ENCODE peak calls at places on chromosome 2, in seven cellular contexts. One of them, this sample, is unnamed.

GRCh38 chr2:54306561-54306960 is 50.5 kb upstream of the TSPYL6 start:
- DNase-seq in adrenal gland: no peak
- DNase-seq in hepatocyte: no peak
- DNase-seq in uterus: no peak
- DNase-seq in MM.1S: no peak
- DNase-seq in fibroblast of pulmonary artery: peak
- DNase-seq in CD4-positive, alpha-beta T cell: no peak
- DNase-seq in this sample: no peak

GRCh38 chr2:148255929-148256328 is 235.0 kb downstream of the MBD5 start:
- DNase-seq in adrenal gland: no peak
- DNase-seq in CD4-positive, alpha-beta T cell: no peak
- DNase-seq in MM.1S: no peak
- DNase-seq in hepatocyte: no peak
- DNase-seq in fibroblast of pulmonary artery: no peak
- DNase-seq in uterus: no peak
- DNase-seq in this sample: no peak

GRCh38 chr2:199973703-199974102 is 18.3 kb downstream of the MAIP1 start:
- DNase-seq in fibroblast of pulmonary artery: peak
- DNase-seq in CD4-positive, alpha-beta T cell: no peak
- DNase-seq in uterus: no peak
- DNase-seq in adrenal gland: no peak
- DNase-seq in MM.1S: no peak
- DNase-seq in hepatocyte: peak
- DNase-seq in this sample: no peak

GRCh38 chr2:47007826-47008225 is 92.2 kb upstream of the MCFD2 start:
- DNase-seq in MM.1S: no peak
- DNase-seq in hepatocyte: no peak
- DNase-seq in adrenal gland: no peak
- DNase-seq in CD4-positive, alpha-beta T cell: no peak
- DNase-seq in uterus: no peak
- DNase-seq in fibroblast of pulmonary artery: no peak
- DNase-seq in this sample: no peak

GRCh38 chr2:212034841-212035585 is 503.6 kb downstream of the ERBB4 start:
- DNase-seq in uterus: no peak
- DNase-seq in adrenal gland: no peak
- DNase-seq in MM.1S: no peak
- DNase-seq in CD4-positive, alpha-beta T cell: no peak
- DNase-seq in fibroblast of pulmonary artery: no peak
- DNase-seq in hepatocyte: no peak
- DNase-seq in this sample: no peak

GRCh38 chr2:19732255-19732654 is 169.5 kb downstream of the TTC32 start:
- DNase-seq in fibroblast of pulmonary artery: no peak
- DNase-seq in hepatocyte: no peak
- DNase-seq in CD4-positive, alpha-beta T cell: no peak
- DNase-seq in uterus: no peak
- DNase-seq in adrenal gland: no peak
- DNase-seq in MM.1S: no peak
- DNase-seq in this sample: no peak

GRCh38 chr2:69685321-69686048 is 41.9 kb upstream of the AAK1 start:
- DNase-seq in adrenal gland: no peak
- DNase-seq in CD4-positive, alpha-beta T cell: no peak
- DNase-seq in uterus: no peak
- DNase-seq in fibroblast of pulmonary artery: peak
- DNase-seq in MM.1S: no peak
- DNase-seq in hepatocyte: peak
- DNase-seq in this sample: no peak

GRCh38 chr2:140454717-140455116 is 1674.5 kb upstream of the NXPH2 start:
- DNase-seq in adrenal gland: no peak
- DNase-seq in CD4-positive, alpha-beta T cell: no peak
- DNase-seq in hepatocyte: no peak
- DNase-seq in uterus: no peak
- DNase-seq in fibroblast of pulmonary artery: peak
- DNase-seq in MM.1S: no peak
- DNase-seq in this sample: no peak

GRCh38 chr2:120737802-120738516 is 2.3 kb downstream of the GLI2 start:
- DNase-seq in CD4-positive, alpha-beta T cell: no peak
- DNase-seq in adrenal gland: no peak
- DNase-seq in fibroblast of pulmonary artery: no peak
- DNase-seq in uterus: no peak
- DNase-seq in hepatocyte: peak
- DNase-seq in MM.1S: no peak
- DNase-seq in this sample: no peak

GRCh38 chr2:240736281-240737250 is 44.9 kb downstream of the AQP12A start:
- DNase-seq in uterus: no peak
- DNase-seq in fibroblast of pulmonary artery: no peak
- DNase-seq in MM.1S: no peak
- DNase-seq in adrenal gland: no peak
- DNase-seq in hepatocyte: no peak
- DNase-seq in CD4-positive, alpha-beta T cell: no peak
- DNase-seq in this sample: no peak

GRCh38 chr2:65030481-65030880 is 25.7 kb upstream of the CEP68 start:
- DNase-seq in CD4-positive, alpha-beta T cell: no peak
- DNase-seq in hepatocyte: no peak
- DNase-seq in MM.1S: peak
- DNase-seq in adrenal gland: no peak
- DNase-seq in uterus: no peak
- DNase-seq in fibroblast of pulmonary artery: no peak
- DNase-seq in this sample: no peak

GRCh38 chr2:200615247-200615646 is 29.4 kb downstream of the AOX1 start:
- DNase-seq in CD4-positive, alpha-beta T cell: no peak
- DNase-seq in adrenal gland: peak
- DNase-seq in fibroblast of pulmonary artery: peak
- DNase-seq in hepatocyte: peak
- DNase-seq in uterus: no peak
- DNase-seq in MM.1S: no peak
- DNase-seq in this sample: no peak

GRCh38 chr2:193584522-193584938 is 1389.8 kb upstream of the TMEFF2 start:
- DNase-seq in CD4-positive, alpha-beta T cell: no peak
- DNase-seq in MM.1S: peak
- DNase-seq in fibroblast of pulmonary artery: peak
- DNase-seq in uterus: no peak
- DNase-seq in hepatocyte: peak
- DNase-seq in adrenal gland: no peak
- DNase-seq in this sample: no peak

GRCh38 chr2:128834203-128834602 is 515.5 kb upstream of the HS6ST1 start:
- DNase-seq in hepatocyte: no peak
- DNase-seq in uterus: no peak
- DNase-seq in adrenal gland: no peak
- DNase-seq in CD4-positive, alpha-beta T cell: no peak
- DNase-seq in MM.1S: no peak
- DNase-seq in fibroblast of pulmonary artery: no peak
- DNase-seq in this sample: no peak

GRCh38 chr2:175030380-175031271 is 25.4 kb upstream of the CHN1 start:
- DNase-seq in adrenal gland: peak
- DNase-seq in uterus: no peak
- DNase-seq in fibroblast of pulmonary artery: peak
- DNase-seq in MM.1S: peak
- DNase-seq in hepatocyte: peak
- DNase-seq in CD4-positive, alpha-beta T cell: no peak
- DNase-seq in this sample: no peak

GRCh38 chr2:174004900-174005605 is 39.9 kb upstream of the SP3 start:
- DNase-seq in adrenal gland: no peak
- DNase-seq in CD4-positive, alpha-beta T cell: no peak
- DNase-seq in MM.1S: no peak
- DNase-seq in uterus: peak
- DNase-seq in hepatocyte: peak
- DNase-seq in fibroblast of pulmonary artery: peak
- DNase-seq in this sample: no peak

GRCh38 chr2:138267902-138268254 is 233.7 kb upstream of the SPOPL start:
- DNase-seq in uterus: no peak
- DNase-seq in hepatocyte: no peak
- DNase-seq in fibroblast of pulmonary artery: no peak
- DNase-seq in adrenal gland: no peak
- DNase-seq in CD4-positive, alpha-beta T cell: no peak
- DNase-seq in MM.1S: no peak
- DNase-seq in this sample: no peak

GRCh38 chr2:138059967-138060635 is 95.8 kb downstream of the HNMT start:
- DNase-seq in fibroblast of pulmonary artery: peak
- DNase-seq in uterus: peak
- DNase-seq in CD4-positive, alpha-beta T cell: no peak
- DNase-seq in MM.1S: no peak
- DNase-seq in hepatocyte: no peak
- DNase-seq in adrenal gland: peak
- DNase-seq in this sample: no peak

GRCh38 chr2:111667542-111668273 is 216.3 kb downstream of the ANAPC1 start:
- DNase-seq in uterus: peak
- DNase-seq in hepatocyte: peak
- DNase-seq in fibroblast of pulmonary artery: peak
- DNase-seq in adrenal gland: peak
- DNase-seq in MM.1S: no peak
- DNase-seq in CD4-positive, alpha-beta T cell: no peak
- DNase-seq in this sample: no peak

GRCh38 chr2:80363951-80364350 is 59.4 kb upstream of the LRRTM1 start:
- DNase-seq in hepatocyte: no peak
- DNase-seq in adrenal gland: no peak
- DNase-seq in CD4-positive, alpha-beta T cell: no peak
- DNase-seq in MM.1S: no peak
- DNase-seq in fibroblast of pulmonary artery: peak
- DNase-seq in uterus: no peak
- DNase-seq in this sample: no peak

GRCh38 chr2:179081954-179082353 is 32.0 kb upstream of the CCDC141 start:
- DNase-seq in MM.1S: no peak
- DNase-seq in hepatocyte: no peak
- DNase-seq in adrenal gland: no peak
- DNase-seq in fibroblast of pulmonary artery: no peak
- DNase-seq in uterus: no peak
- DNase-seq in CD4-positive, alpha-beta T cell: no peak
- DNase-seq in this sample: no peak

GRCh38 chr2:226136739-226137138 is 662.9 kb downstream of the IRS1 start:
- DNase-seq in MM.1S: no peak
- DNase-seq in uterus: no peak
- DNase-seq in adrenal gland: no peak
- DNase-seq in CD4-positive, alpha-beta T cell: no peak
- DNase-seq in hepatocyte: peak
- DNase-seq in fibroblast of pulmonary artery: no peak
- DNase-seq in this sample: no peak

GRCh38 chr2:136448435-136448834 is 316.9 kb upstream of the THSD7B start:
- DNase-seq in MM.1S: no peak
- DNase-seq in hepatocyte: no peak
- DNase-seq in fibroblast of pulmonary artery: no peak
- DNase-seq in CD4-positive, alpha-beta T cell: no peak
- DNase-seq in adrenal gland: no peak
- DNase-seq in uterus: no peak
- DNase-seq in this sample: no peak

GRCh38 chr2:72963423-72964145 is 46.3 kb downstream of the EMX1 start:
- DNase-seq in CD4-positive, alpha-beta T cell: no peak
- DNase-seq in hepatocyte: peak
- DNase-seq in adrenal gland: no peak
- DNase-seq in MM.1S: no peak
- DNase-seq in fibroblast of pulmonary artery: peak
- DNase-seq in uterus: no peak
- DNase-seq in this sample: no peak

GRCh38 chr2:236117861-236118269 is 50.3 kb downstream of the GBX2 start:
- DNase-seq in uterus: no peak
- DNase-seq in fibroblast of pulmonary artery: no peak
- DNase-seq in CD4-positive, alpha-beta T cell: no peak
- DNase-seq in MM.1S: no peak
- DNase-seq in adrenal gland: no peak
- DNase-seq in hepatocyte: peak
- DNase-seq in this sample: no peak

GRCh38 chr2:128638311-128638710 is 319.6 kb upstream of the HS6ST1 start:
- DNase-seq in MM.1S: no peak
- DNase-seq in uterus: no peak
- DNase-seq in CD4-positive, alpha-beta T cell: no peak
- DNase-seq in fibroblast of pulmonary artery: no peak
- DNase-seq in hepatocyte: no peak
- DNase-seq in adrenal gland: no peak
- DNase-seq in this sample: no peak

GRCh38 chr2:120346034-120346666 is at the start of gene INHBB:
- DNase-seq in uterus: no peak
- DNase-seq in adrenal gland: no peak
- DNase-seq in fibroblast of pulmonary artery: no peak
- DNase-seq in CD4-positive, alpha-beta T cell: no peak
- DNase-seq in MM.1S: no peak
- DNase-seq in hepatocyte: peak
- DNase-seq in this sample: no peak

GRCh38 chr2:155895016-155895415 is 437.5 kb downstream of the NR4A2 start:
- DNase-seq in uterus: no peak
- DNase-seq in fibroblast of pulmonary artery: peak
- DNase-seq in MM.1S: no peak
- DNase-seq in hepatocyte: no peak
- DNase-seq in adrenal gland: no peak
- DNase-seq in CD4-positive, alpha-beta T cell: no peak
- DNase-seq in this sample: no peak

GRCh38 chr2:121748202-121748601 is 7.2 kb upstream of the TSN start:
- DNase-seq in hepatocyte: peak
- DNase-seq in CD4-positive, alpha-beta T cell: no peak
- DNase-seq in uterus: no peak
- DNase-seq in adrenal gland: no peak
- DNase-seq in fibroblast of pulmonary artery: peak
- DNase-seq in MM.1S: peak
- DNase-seq in this sample: no peak
- TF ChIP-seq CTCF in hepatocyte: peak
- TF ChIP-seq CTCF in CD4-positive, alpha-beta T cell: no peak
- TF ChIP-seq CTCF in uterus: no peak
- TF ChIP-seq CTCF in adrenal gland: no peak
- TF ChIP-seq CTCF in fibroblast of pulmonary artery: peak
- TF ChIP-seq CTCF in MM.1S: peak
- TF ChIP-seq CTCF in this sample: no peak

DNA sequence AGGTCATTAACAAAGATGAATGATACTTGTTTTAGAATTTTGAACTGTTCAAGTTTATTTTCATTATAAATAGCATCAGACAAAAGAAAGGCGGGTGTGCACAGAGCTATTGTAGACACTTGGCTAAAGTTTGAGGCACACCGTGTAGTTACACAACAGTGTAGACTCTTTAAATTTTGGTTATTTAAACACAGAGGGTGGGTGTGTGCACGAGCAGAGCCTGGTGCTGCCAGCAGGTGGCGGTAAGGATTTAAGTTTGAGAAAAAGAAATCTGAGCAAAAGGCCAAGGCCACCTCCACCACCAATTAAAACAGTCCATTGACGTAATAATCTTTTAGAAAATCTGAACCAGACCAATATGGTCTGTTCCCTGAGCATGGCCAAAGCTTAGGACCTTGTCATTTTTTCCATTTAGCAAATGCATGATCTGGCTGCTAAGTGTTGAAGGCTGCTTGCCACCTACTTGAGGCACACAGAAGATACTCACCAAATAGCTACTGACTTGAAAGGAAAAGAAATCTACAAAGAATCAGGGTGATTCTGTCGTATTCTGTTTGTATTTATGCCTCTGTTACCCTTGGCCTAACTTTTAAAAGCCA is 14.3 kb downstream of the COPS7B start:
- DNase-seq in uterus: no peak
- DNase-seq in adrenal gland: peak
- DNase-seq in MM.1S: peak
- DNase-seq in hepatocyte: peak
- DNase-seq in CD4-positive, alpha-beta T cell: peak
- DNase-seq in fibroblast of pulmonary artery: peak
- DNase-seq in this sample: no peak
- TF ChIP-seq CTCF in uterus: peak
- TF ChIP-seq CTCF in adrenal gland: peak
- TF ChIP-seq CTCF in MM.1S: peak
- TF ChIP-seq CTCF in hepatocyte: peak
- TF ChIP-seq CTCF in CD4-positive, alpha-beta T cell: peak
- TF ChIP-seq CTCF in fibroblast of pulmonary artery: peak
- TF ChIP-seq CTCF in this sample: no peak

GRCh38 chr2:74067221-74067747 is 80.4 kb downstream of the BOLA3 start:
- DNase-seq in MM.1S: no peak
- DNase-seq in uterus: no peak
- DNase-seq in CD4-positive, alpha-beta T cell: no peak
- DNase-seq in fibroblast of pulmonary artery: no peak
- DNase-seq in adrenal gland: no peak
- DNase-seq in hepatocyte: no peak
- DNase-seq in this sample: no peak
- TF ChIP-seq CTCF in MM.1S: no peak
- TF ChIP-seq CTCF in uterus: no peak
- TF ChIP-seq CTCF in CD4-positive, alpha-beta T cell: no peak
- TF ChIP-seq CTCF in fibroblast of pulmonary artery: no peak
- TF ChIP-seq CTCF in adrenal gland: no peak
- TF ChIP-seq CTCF in hepatocyte: no peak
- TF ChIP-seq CTCF in this sample: no peak

GRCh38 chr2:141957321-141957720 is 173.5 kb downstream of the LRP1B start:
- DNase-seq in hepatocyte: no peak
- DNase-seq in uterus: no peak
- DNase-seq in adrenal gland: no peak
- DNase-seq in fibroblast of pulmonary artery: no peak
- DNase-seq in CD4-positive, alpha-beta T cell: no peak
- DNase-seq in MM.1S: no peak
- DNase-seq in this sample: no peak
- TF ChIP-seq CTCF in hepatocyte: no peak
- TF ChIP-seq CTCF in uterus: no peak
- TF ChIP-seq CTCF in adrenal gland: no peak
- TF ChIP-seq CTCF in fibroblast of pulmonary artery: no peak
- TF ChIP-seq CTCF in CD4-positive, alpha-beta T cell: no peak
- TF ChIP-seq CTCF in MM.1S: no peak
- TF ChIP-seq CTCF in this sample: no peak

This sample was measured in activated B cell treated with CpG ODN at 0.5 μM for 24 hours.